ENCODE peak calls at places on chromosome 13, in seven cellular contexts. I, J, G, T, U, B and Z are unnamed samples.

GRCh38 chr13:99968521-99969367 is 2.8 kb downstream of the ZIC5 start:
- DNase-seq in J (no peak), T (peak), I (no peak), U (no peak), B (no peak), G (no peak), Z (no peak)

GRCh38 chr13:22047082-22047784 is 376.4 kb downstream of the FGF9 start:
- DNase-seq in I (no peak), B (no peak), G (peak), J (peak), U (no peak), T (no peak), Z (no peak)

GRCh38 chr13:50845211-50845610 is 1.7 kb upstream of the DLEU7 start:
- DNase-seq in I (no peak), G (no peak), J (no peak), B (no peak), U (no peak), T (no peak), Z (no peak)

GRCh38 chr13:113936566-113936965 is 37.3 kb downstream of the C13orf46 start:
- DNase-seq in U (no peak), B (no peak), G (no peak), T (no peak), J (no peak), I (no peak), Z (no peak)

GRCh38 chr13:47184311-47184710 is 287.5 kb upstream of the HTR2A start:
- DNase-seq in T (no peak), G (no peak), I (no peak), B (no peak), U (no peak), J (no peak), Z (no peak)

GRCh38 chr13:111219306-111219705 is 101.1 kb upstream of the TEX29 start:
- DNase-seq in T (no peak), B (no peak), J (no peak), G (no peak), U (no peak), I (no peak), Z (no peak)

GRCh38 chr13:71864094-71864980 is 2.7 kb downstream of the DACH1 start:
- DNase-seq in B (no peak), T (peak), I (no peak), G (no peak), U (no peak), J (no peak), Z (peak)

GRCh38 chr13:77513719-77514335 is 21.7 kb upstream of the SCEL start:
- DNase-seq in U (no peak), T (no peak), B (no peak), I (no peak), J (no peak), G (no peak), Z (no peak)

DNA sequence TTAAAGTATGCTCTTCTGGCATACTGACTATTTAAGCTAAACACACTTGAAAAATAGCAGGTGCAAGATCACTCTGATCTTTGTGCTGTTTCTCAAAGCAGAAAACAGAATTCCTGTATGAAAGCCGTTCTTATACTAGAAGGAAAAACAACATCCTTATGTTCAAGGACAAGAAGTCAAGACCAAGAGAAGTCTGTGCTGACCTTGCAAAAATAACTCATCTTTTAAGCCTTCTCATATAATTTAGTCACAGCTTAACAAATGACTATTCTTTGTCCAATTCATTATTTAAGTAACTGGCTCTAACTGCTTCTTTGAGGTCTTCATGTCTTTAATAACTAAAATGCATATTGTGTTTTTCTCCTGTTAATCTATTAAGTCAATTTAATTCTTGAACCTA is 2750.2 kb upstream of the PCDH20 start:
- DNase-seq in T (no peak), U (no peak), J (no peak), B (no peak), I (no peak), G (no peak), Z (no peak)
- TF ChIP-seq JUND in T (no peak), U (no peak), J (no peak), B (no peak), I (no peak), G (no peak), Z (no peak)

DNA sequence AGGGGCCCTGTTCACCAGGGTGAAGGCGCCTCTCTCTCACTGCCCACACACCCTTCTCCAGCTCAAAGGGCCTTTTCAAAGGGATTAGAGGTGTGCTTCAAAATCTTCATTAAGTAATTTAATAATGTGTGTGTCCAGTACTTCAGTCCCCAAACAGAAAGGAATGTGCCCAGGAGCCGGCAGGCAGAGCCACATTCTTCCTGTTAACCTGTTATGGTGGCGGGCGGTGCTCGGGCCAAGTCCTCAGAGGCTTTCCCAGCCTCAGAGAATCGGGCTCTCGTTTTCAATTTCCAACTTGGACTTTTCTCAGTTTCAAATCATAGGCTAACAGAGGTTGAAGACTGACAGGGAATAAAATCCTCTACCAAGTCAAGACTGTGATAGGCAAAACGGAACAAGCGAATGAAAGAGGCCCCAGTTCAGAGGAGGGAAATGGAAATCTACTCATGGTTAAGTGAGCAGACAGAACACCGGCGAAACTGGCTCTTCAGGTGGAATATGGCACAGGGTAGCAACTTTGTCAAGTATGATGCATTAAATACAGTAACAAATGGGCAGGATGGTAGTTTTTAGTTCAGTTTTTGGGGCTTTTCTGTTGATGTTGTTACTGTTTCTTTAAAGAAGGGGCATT is 68.6 kb downstream of the FOXO1 start:
- DNase-seq in B (no peak), I (no peak), T (no peak), G (no peak), J (no peak), U (no peak), Z (peak)
- TF ChIP-seq JUND in B (no peak), I (no peak), T (no peak), G (no peak), J (no peak), U (no peak), Z (no peak)

DNA sequence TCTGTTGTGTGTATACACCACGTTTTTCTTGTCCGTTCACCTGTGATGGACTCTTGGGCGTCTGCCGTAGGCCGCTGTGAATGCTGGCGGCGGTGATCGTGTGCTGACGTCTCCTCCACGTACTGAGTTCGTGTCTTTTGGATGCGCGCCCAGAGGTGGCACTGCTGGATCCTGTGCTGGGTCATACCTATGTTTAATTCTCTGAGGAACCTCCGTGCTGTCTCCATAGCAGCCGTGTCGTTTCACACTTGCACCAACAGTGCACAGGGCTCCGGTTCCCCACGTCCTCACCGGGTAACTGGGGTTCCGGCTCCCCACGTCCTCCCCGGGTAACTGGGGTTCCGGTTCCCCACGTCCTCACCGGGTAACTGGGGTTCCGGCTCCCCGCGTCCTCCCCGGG is 56.2 kb downstream of the ATP11A start:
- DNase-seq in G (no peak), U (no peak), I (no peak), B (no peak), T (no peak), J (no peak), Z (no peak)
- TF ChIP-seq JUND in G (no peak), U (no peak), I (no peak), B (no peak), T (no peak), J (no peak), Z (no peak)

GRCh38 chr13:101706651-101707050 is 254.2 kb downstream of the ITGBL1 start:
- DNase-seq in T (no peak), I (no peak), U (no peak), J (no peak), B (no peak), G (peak), Z (no peak)
- TF ChIP-seq JUND in T (no peak), I (no peak), U (no peak), J (no peak), B (no peak), G (no peak), Z (no peak)

GRCh38 chr13:73767747-73768315 is 366.4 kb downstream of the KLF12 start:
- DNase-seq in G (peak), I (no peak), B (no peak), U (no peak), T (peak), J (no peak), Z (no peak)
- TF ChIP-seq JUND in G (no peak), I (no peak), B (no peak), U (no peak), T (no peak), J (no peak), Z (no peak)

DNA sequence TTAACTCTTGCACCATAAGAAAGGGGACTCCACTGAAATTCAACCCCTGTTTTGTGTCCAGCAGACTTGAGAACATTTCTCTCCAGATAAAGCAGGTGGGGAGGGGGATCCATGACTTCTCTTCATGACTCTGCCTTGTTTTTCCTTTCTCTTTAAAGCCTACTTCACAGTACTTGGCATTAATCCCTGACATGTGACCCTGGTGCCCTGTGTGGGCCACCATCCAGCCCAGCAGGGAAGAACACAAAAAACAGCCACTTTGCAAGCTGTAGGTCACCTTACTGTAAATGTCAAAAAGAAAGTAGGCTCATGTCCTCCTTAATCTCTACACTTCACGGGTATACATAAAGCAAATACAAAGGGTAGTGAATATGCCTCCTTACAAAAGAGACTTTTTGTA is 30.3 kb upstream of the TPP2 start:
- DNase-seq in U (no peak), B (no peak), I (no peak), T (no peak), J (no peak), G (no peak), Z (no peak)
- TF ChIP-seq JUND in U (no peak), B (no peak), I (no peak), T (no peak), J (no peak), G (no peak), Z (no peak)

DNA sequence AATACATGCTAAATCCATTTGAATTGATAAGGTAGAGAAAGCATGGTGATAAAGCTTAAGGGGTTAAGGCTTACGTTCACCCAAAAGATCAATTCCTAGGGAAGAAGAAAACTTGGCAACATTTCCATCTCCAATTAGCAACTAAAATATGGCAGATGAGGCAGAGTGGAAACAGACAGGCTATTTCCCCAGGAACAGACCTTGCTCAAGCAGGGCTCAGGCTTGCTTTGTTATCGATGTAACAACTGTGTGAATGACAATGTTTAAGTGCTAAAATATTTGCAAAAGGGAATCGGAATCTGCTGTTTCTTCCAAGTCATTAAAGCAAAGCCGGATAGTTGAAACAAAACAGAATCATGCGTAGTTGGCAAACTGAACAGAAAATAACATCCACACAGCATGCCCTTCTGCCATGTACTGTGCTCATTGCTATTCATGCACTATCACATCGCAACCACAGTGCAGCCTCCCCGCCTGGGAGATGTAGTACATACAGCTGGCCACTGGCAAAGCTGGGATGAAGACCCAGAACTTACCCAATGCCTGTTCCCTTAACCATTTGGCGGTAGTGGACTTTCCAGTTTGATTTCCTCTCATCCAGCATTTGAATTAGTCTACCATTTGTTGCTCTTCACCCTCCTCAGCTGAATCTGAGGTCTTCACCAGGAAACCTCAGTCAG is 799.1 kb downstream of the DIAPH3 start:
- DNase-seq in J (no peak), U (no peak), T (peak), G (no peak), I (no peak), B (no peak), Z (peak)
- TF ChIP-seq JUND in J (no peak), U (no peak), T (no peak), G (no peak), I (no peak), B (no peak), Z (no peak)